ENCODE peak calls at places on chromosomes 13 and 19, in six cellular contexts. One of them, this sample, is unnamed.
A peak's percentile ranks its signal among the peaks of the same experiment; 100 is the strongest.

GRCh38 chr19:17806945-17807344 is 12.0 kb downstream of the B3GNT3 start:
- DNase-seq in CD4-positive, CD25-positive, alpha-beta regulatory T cell: no peak
- DNase-seq in left ventricle myocardium inferior: no peak
- DNase-seq in kidney epithelial cell: no peak
- DNase-seq in T-helper 2 cell: no peak
- DNase-seq in PC-3: no peak
- DNase-seq in this sample: no peak

GRCh38 chr13:27476943-27477681 is 26.7 kb upstream of the MTIF3 start:
- DNase-seq in CD4-positive, CD25-positive, alpha-beta regulatory T cell: peak; percentile 56
- DNase-seq in left ventricle myocardium inferior: no peak
- DNase-seq in kidney epithelial cell: no peak
- DNase-seq in T-helper 2 cell: no peak
- DNase-seq in PC-3: peak; percentile 89
- DNase-seq in this sample: no peak

GRCh38 chr19:54464624-54465266 is 1.2 kb upstream of the LENG9 start:
- DNase-seq in CD4-positive, CD25-positive, alpha-beta regulatory T cell: peak; percentile 65
- DNase-seq in left ventricle myocardium inferior: peak; percentile 91
- DNase-seq in kidney epithelial cell: peak; percentile 56
- DNase-seq in T-helper 2 cell: peak; percentile 48
- DNase-seq in PC-3: peak; percentile 93
- DNase-seq in this sample: peak; percentile 55

GRCh38 chr13:20873348-20873747 is 29.2 kb downstream of the XPO4 start:
- DNase-seq in CD4-positive, CD25-positive, alpha-beta regulatory T cell: no peak
- DNase-seq in left ventricle myocardium inferior: no peak
- DNase-seq in kidney epithelial cell: no peak
- DNase-seq in T-helper 2 cell: no peak
- DNase-seq in PC-3: peak; percentile 59
- DNase-seq in this sample: no peak

GRCh38 chr13:110575322-110576069 is 14.0 kb upstream of the RAB20 start:
- DNase-seq in CD4-positive, CD25-positive, alpha-beta regulatory T cell: no peak
- DNase-seq in left ventricle myocardium inferior: peak; percentile 26
- DNase-seq in kidney epithelial cell: no peak
- DNase-seq in T-helper 2 cell: no peak
- DNase-seq in PC-3: no peak
- DNase-seq in this sample: no peak

GRCh38 chr13:100022798-100023197 is 41.2 kb downstream of the ZIC2 start:
- DNase-seq in CD4-positive, CD25-positive, alpha-beta regulatory T cell: no peak
- DNase-seq in left ventricle myocardium inferior: no peak
- DNase-seq in kidney epithelial cell: no peak
- DNase-seq in T-helper 2 cell: no peak
- DNase-seq in PC-3: peak; percentile 1
- DNase-seq in this sample: no peak

GRCh38 chr19:15199652-15200574 is 882 bp downstream of the NOTCH3 start:
- DNase-seq in CD4-positive, CD25-positive, alpha-beta regulatory T cell: no peak
- DNase-seq in left ventricle myocardium inferior: no peak
- DNase-seq in kidney epithelial cell: no peak
- DNase-seq in T-helper 2 cell: no peak
- DNase-seq in PC-3: peak; percentile 43
- DNase-seq in this sample: no peak

GRCh38 chr19:40282209-40282580 is 3.0 kb downstream of the AKT2 start:
- DNase-seq in CD4-positive, CD25-positive, alpha-beta regulatory T cell: no peak
- DNase-seq in left ventricle myocardium inferior: no peak
- DNase-seq in kidney epithelial cell: no peak
- DNase-seq in T-helper 2 cell: no peak
- DNase-seq in PC-3: no peak
- DNase-seq in this sample: no peak

GRCh38 chr13:109146912-109147624 is 517.7 kb downstream of the MYO16 start:
- DNase-seq in CD4-positive, CD25-positive, alpha-beta regulatory T cell: no peak
- DNase-seq in left ventricle myocardium inferior: no peak
- DNase-seq in kidney epithelial cell: no peak
- DNase-seq in T-helper 2 cell: no peak
- DNase-seq in PC-3: peak; percentile 95
- DNase-seq in this sample: no peak

GRCh38 chr13:29702912-29703351 is 107.4 kb upstream of the SLC7A1 start:
- DNase-seq in CD4-positive, CD25-positive, alpha-beta regulatory T cell: no peak
- DNase-seq in left ventricle myocardium inferior: peak; percentile 28
- DNase-seq in kidney epithelial cell: no peak
- DNase-seq in T-helper 2 cell: no peak
- DNase-seq in PC-3: no peak
- DNase-seq in this sample: no peak

GRCh38 chr13:109151696-109152095 is 522.3 kb downstream of the MYO16 start:
- DNase-seq in CD4-positive, CD25-positive, alpha-beta regulatory T cell: no peak
- DNase-seq in left ventricle myocardium inferior: no peak
- DNase-seq in kidney epithelial cell: no peak
- DNase-seq in T-helper 2 cell: no peak
- DNase-seq in PC-3: no peak
- DNase-seq in this sample: no peak

GRCh38 chr13:113949546-113949945 is 24.3 kb downstream of the C13orf46 start:
- DNase-seq in CD4-positive, CD25-positive, alpha-beta regulatory T cell: no peak
- DNase-seq in left ventricle myocardium inferior: peak; percentile 9
- DNase-seq in kidney epithelial cell: no peak
- DNase-seq in T-helper 2 cell: no peak
- DNase-seq in PC-3: no peak
- DNase-seq in this sample: no peak

GRCh38 chr13:88751994-88752393 is 1080.8 kb downstream of the SLITRK5 start:
- DNase-seq in CD4-positive, CD25-positive, alpha-beta regulatory T cell: no peak
- DNase-seq in left ventricle myocardium inferior: no peak
- DNase-seq in kidney epithelial cell: no peak
- DNase-seq in T-helper 2 cell: no peak
- DNase-seq in PC-3: no peak
- DNase-seq in this sample: no peak

GRCh38 chr13:102693781-102694180 is 1.1 kb downstream of the METTL21C start:
- DNase-seq in CD4-positive, CD25-positive, alpha-beta regulatory T cell: no peak
- DNase-seq in left ventricle myocardium inferior: no peak
- DNase-seq in kidney epithelial cell: no peak
- DNase-seq in T-helper 2 cell: no peak
- DNase-seq in PC-3: peak; percentile 21
- DNase-seq in this sample: no peak

GRCh38 chr13:32284927-32285632 is 30.1 kb downstream of the ZAR1L start:
- DNase-seq in CD4-positive, CD25-positive, alpha-beta regulatory T cell: no peak
- DNase-seq in left ventricle myocardium inferior: no peak
- DNase-seq in kidney epithelial cell: peak; percentile 47
- DNase-seq in T-helper 2 cell: no peak
- DNase-seq in PC-3: peak; percentile 82
- DNase-seq in this sample: no peak

GRCh38 chr19:3722443-3723109 is 14.4 kb downstream of the TJP3 start:
- DNase-seq in CD4-positive, CD25-positive, alpha-beta regulatory T cell: no peak
- DNase-seq in left ventricle myocardium inferior: no peak
- DNase-seq in kidney epithelial cell: no peak
- DNase-seq in T-helper 2 cell: no peak
- DNase-seq in PC-3: peak; percentile 48
- DNase-seq in this sample: no peak

GRCh38 chr13:59643906-59644626 is 519.7 kb downstream of the DIAPH3 start:
- DNase-seq in CD4-positive, CD25-positive, alpha-beta regulatory T cell: no peak
- DNase-seq in left ventricle myocardium inferior: no peak
- DNase-seq in kidney epithelial cell: peak; percentile 2
- DNase-seq in T-helper 2 cell: no peak
- DNase-seq in PC-3: no peak
- DNase-seq in this sample: no peak

GRCh38 chr13:113641426-113641825 is 16.6 kb downstream of the ATP4B start:
- DNase-seq in CD4-positive, CD25-positive, alpha-beta regulatory T cell: no peak
- DNase-seq in left ventricle myocardium inferior: peak; percentile 4
- DNase-seq in kidney epithelial cell: no peak
- DNase-seq in T-helper 2 cell: no peak
- DNase-seq in PC-3: no peak
- DNase-seq in this sample: no peak

GRCh38 chr13:108463365-108463764 is 166.0 kb upstream of the MYO16 start:
- DNase-seq in CD4-positive, CD25-positive, alpha-beta regulatory T cell: peak; percentile 68
- DNase-seq in left ventricle myocardium inferior: no peak
- DNase-seq in kidney epithelial cell: peak; percentile 95
- DNase-seq in T-helper 2 cell: no peak
- DNase-seq in PC-3: peak; percentile 61
- DNase-seq in this sample: no peak

GRCh38 chr19:1945899-1946298 is 4.9 kb downstream of the CSNK1G2 start:
- DNase-seq in CD4-positive, CD25-positive, alpha-beta regulatory T cell: no peak
- DNase-seq in left ventricle myocardium inferior: no peak
- DNase-seq in kidney epithelial cell: no peak
- DNase-seq in T-helper 2 cell: no peak
- DNase-seq in PC-3: peak; percentile 61
- DNase-seq in this sample: peak; percentile 38

GRCh38 chr19:17448190-17448967 is at the start of gene TMEM221:
- DNase-seq in CD4-positive, CD25-positive, alpha-beta regulatory T cell: peak; percentile 38
- DNase-seq in left ventricle myocardium inferior: peak; percentile 47
- DNase-seq in kidney epithelial cell: no peak
- DNase-seq in T-helper 2 cell: peak; percentile 18
- DNase-seq in PC-3: peak; percentile 54
- DNase-seq in this sample: peak; percentile 40

GRCh38 chr13:29922281-29922821 is 71.9 kb upstream of the UBL3 start:
- DNase-seq in CD4-positive, CD25-positive, alpha-beta regulatory T cell: no peak
- DNase-seq in left ventricle myocardium inferior: no peak
- DNase-seq in kidney epithelial cell: no peak
- DNase-seq in T-helper 2 cell: no peak
- DNase-seq in PC-3: peak; percentile 66
- DNase-seq in this sample: no peak

GRCh38 chr13:100100115-100100879 is 11.4 kb downstream of the PCCA start:
- DNase-seq in CD4-positive, CD25-positive, alpha-beta regulatory T cell: no peak
- DNase-seq in left ventricle myocardium inferior: no peak
- DNase-seq in kidney epithelial cell: peak; percentile 82
- DNase-seq in T-helper 2 cell: no peak
- DNase-seq in PC-3: peak; percentile 10
- DNase-seq in this sample: no peak

GRCh38 chr19:2014731-2015610 is 543 bp downstream of the BTBD2 start:
- DNase-seq in CD4-positive, CD25-positive, alpha-beta regulatory T cell: peak; percentile 33
- DNase-seq in left ventricle myocardium inferior: no peak
- DNase-seq in kidney epithelial cell: no peak
- DNase-seq in T-helper 2 cell: no peak
- DNase-seq in PC-3: no peak
- DNase-seq in this sample: no peak

GRCh38 chr19:35521124-35521743 is 6.9 kb downstream of the SBSN start:
- DNase-seq in CD4-positive, CD25-positive, alpha-beta regulatory T cell: no peak
- DNase-seq in left ventricle myocardium inferior: no peak
- DNase-seq in kidney epithelial cell: no peak
- DNase-seq in T-helper 2 cell: no peak
- DNase-seq in PC-3: no peak
- DNase-seq in this sample: no peak

GRCh38 chr13:40599146-40599545 is 67.3 kb downstream of the FOXO1 start:
- DNase-seq in CD4-positive, CD25-positive, alpha-beta regulatory T cell: no peak
- DNase-seq in left ventricle myocardium inferior: no peak
- DNase-seq in kidney epithelial cell: no peak
- DNase-seq in T-helper 2 cell: no peak
- DNase-seq in PC-3: no peak
- DNase-seq in this sample: no peak

GRCh38 chr13:94660695-94661324 is 51.5 kb downstream of the SOX21 start:
- DNase-seq in CD4-positive, CD25-positive, alpha-beta regulatory T cell: peak; percentile 4
- DNase-seq in left ventricle myocardium inferior: no peak
- DNase-seq in kidney epithelial cell: no peak
- DNase-seq in T-helper 2 cell: no peak
- DNase-seq in PC-3: peak; percentile 51
- DNase-seq in this sample: no peak

GRCh38 chr13:30119476-30119875 is 187.9 kb downstream of the KATNAL1 start:
- DNase-seq in CD4-positive, CD25-positive, alpha-beta regulatory T cell: peak; percentile 30
- DNase-seq in left ventricle myocardium inferior: no peak
- DNase-seq in kidney epithelial cell: peak; percentile 48
- DNase-seq in T-helper 2 cell: no peak
- DNase-seq in PC-3: peak; percentile 82
- DNase-seq in this sample: peak; percentile 29

GRCh38 chr19:4503224-4504170 is 14.8 kb downstream of the PLIN4 start:
- DNase-seq in CD4-positive, CD25-positive, alpha-beta regulatory T cell: no peak
- DNase-seq in left ventricle myocardium inferior: no peak
- DNase-seq in kidney epithelial cell: no peak
- DNase-seq in T-helper 2 cell: no peak
- DNase-seq in PC-3: no peak
- DNase-seq in this sample: no peak

GRCh38 chr13:38814331-38814730 is 127.5 kb downstream of the FREM2 start:
- DNase-seq in CD4-positive, CD25-positive, alpha-beta regulatory T cell: no peak
- DNase-seq in left ventricle myocardium inferior: no peak
- DNase-seq in kidney epithelial cell: no peak
- DNase-seq in T-helper 2 cell: no peak
- DNase-seq in PC-3: no peak
- DNase-seq in this sample: no peak

GRCh38 chr19:16222806-16223205 is 25.1 kb downstream of the AP1M1 start:
- DNase-seq in CD4-positive, CD25-positive, alpha-beta regulatory T cell: no peak
- DNase-seq in left ventricle myocardium inferior: no peak
- DNase-seq in kidney epithelial cell: no peak
- DNase-seq in T-helper 2 cell: no peak
- DNase-seq in PC-3: no peak
- DNase-seq in this sample: no peak